ENCODE peak calls at places on chromosomes 4 and X, in four cellular contexts. One of them, this sample, is unnamed.

GRCh38 chrX:18885317-18886004 is 98.5 kb downstream of the PHKA2 start:
- DNase-seq in right lobe of liver: no peak
- DNase-seq in breast epithelium: no peak
- DNase-seq in stomach: no peak
- DNase-seq in this sample: no peak

GRCh38 chr4:74632634-74633033 is 161.7 kb downstream of the BTC start:
- DNase-seq in right lobe of liver: no peak
- DNase-seq in stomach: peak; percentile 66
- DNase-seq in breast epithelium: no peak
- DNase-seq in this sample: no peak

GRCh38 chr4:57405359-57405758 is 295.2 kb upstream of the IGFBP7 start:
- DNase-seq in breast epithelium: no peak
- DNase-seq in stomach: no peak
- DNase-seq in right lobe of liver: no peak
- DNase-seq in this sample: no peak

GRCh38 chr4:55358668-55359067 is 12.6 kb downstream of the SRD5A3 start:
- DNase-seq in right lobe of liver: no peak
- DNase-seq in stomach: no peak
- DNase-seq in breast epithelium: no peak
- DNase-seq in this sample: no peak

GRCh38 chr4:109390369-109390768 is 43.2 kb upstream of the SEC24B start:
- DNase-seq in right lobe of liver: no peak
- DNase-seq in stomach: no peak
- DNase-seq in breast epithelium: no peak
- DNase-seq in this sample: no peak

GRCh38 chr4:73589887-73590801 is 30.1 kb downstream of the RASSF6 start:
- DNase-seq in stomach: no peak
- DNase-seq in right lobe of liver: no peak
- DNase-seq in breast epithelium: no peak
- DNase-seq in this sample: peak; percentile 51

GRCh38 chr4:20506827-20507226 is 193.4 kb upstream of the PACRGL start:
- DNase-seq in stomach: no peak
- DNase-seq in right lobe of liver: no peak
- DNase-seq in breast epithelium: no peak
- DNase-seq in this sample: no peak

GRCh38 chr4:13529130-13529919 is 15.0 kb downstream of the NKX3-2 start:
- DNase-seq in right lobe of liver: no peak
- DNase-seq in stomach: no peak
- DNase-seq in breast epithelium: no peak
- DNase-seq in this sample: peak; percentile 24

GRCh38 chr4:94912606-94913005 is 154.9 kb downstream of the BMPR1B start:
- DNase-seq in breast epithelium: no peak
- DNase-seq in right lobe of liver: no peak
- DNase-seq in stomach: no peak
- DNase-seq in this sample: no peak

GRCh38 chr4:181525641-181526040 is 717.6 kb upstream of the TENM3 start:
- DNase-seq in stomach: no peak
- DNase-seq in breast epithelium: no peak
- DNase-seq in right lobe of liver: no peak
- DNase-seq in this sample: no peak

GRCh38 chr4:31194823-31195222 is 474.7 kb downstream of the PCDH7 start:
- DNase-seq in right lobe of liver: no peak
- DNase-seq in stomach: no peak
- DNase-seq in breast epithelium: no peak
- DNase-seq in this sample: no peak

GRCh38 chr4:146445198-146446150 is 76.3 kb downstream of the SLC10A7 start:
- DNase-seq in right lobe of liver: peak; percentile 87
- DNase-seq in stomach: no peak
- DNase-seq in breast epithelium: no peak
- DNase-seq in this sample: no peak

GRCh38 chr4:88758264-88758663 is 60.6 kb upstream of the NAP1L5 start:
- DNase-seq in stomach: no peak
- DNase-seq in breast epithelium: no peak
- DNase-seq in right lobe of liver: no peak
- DNase-seq in this sample: no peak

GRCh38 chr4:158681630-158682029 is 9.5 kb downstream of the ETFDH start:
- DNase-seq in breast epithelium: no peak
- DNase-seq in stomach: no peak
- DNase-seq in right lobe of liver: no peak
- DNase-seq in this sample: no peak

GRCh38 chr4:139200506-139200905 is 23.5 kb upstream of the ELF2 start:
- DNase-seq in stomach: no peak
- DNase-seq in right lobe of liver: peak; percentile 5
- DNase-seq in breast epithelium: no peak
- DNase-seq in this sample: no peak

GRCh38 chrX:15194136-15194535 is 75.7 kb downstream of the ASB9 start:
- DNase-seq in breast epithelium: no peak
- DNase-seq in right lobe of liver: no peak
- DNase-seq in stomach: no peak
- DNase-seq in this sample: no peak

GRCh38 chr4:80138556-80139538 is 58.5 kb upstream of the PRDM8 start:
- DNase-seq in breast epithelium: no peak
- DNase-seq in right lobe of liver: no peak
- DNase-seq in stomach: no peak
- DNase-seq in this sample: no peak

GRCh38 chr4:184861047-184861446 is 35.3 kb upstream of the ACSL1 start:
- DNase-seq in breast epithelium: no peak
- DNase-seq in stomach: no peak
- DNase-seq in right lobe of liver: no peak
- DNase-seq in this sample: no peak

GRCh38 chr4:38189445-38189844 is 229.2 kb downstream of the PTTG2 start:
- DNase-seq in stomach: no peak
- DNase-seq in right lobe of liver: no peak
- DNase-seq in breast epithelium: no peak
- DNase-seq in this sample: no peak

GRCh38 chrX:97199501-97199900 is 315.8 kb downstream of the RPA4 start:
- DNase-seq in breast epithelium: no peak
- DNase-seq in stomach: no peak
- DNase-seq in right lobe of liver: no peak
- DNase-seq in this sample: no peak

GRCh38 chr4:128386761-128387599 is 99.4 kb upstream of the PGRMC2 start:
- DNase-seq in breast epithelium: peak; percentile 88
- DNase-seq in stomach: peak; percentile 90
- DNase-seq in right lobe of liver: peak; percentile 85
- DNase-seq in this sample: peak; percentile 95

GRCh38 chr4:145979160-145979559 is 40.5 kb upstream of the ZNF827 start:
- DNase-seq in breast epithelium: no peak
- DNase-seq in right lobe of liver: no peak
- DNase-seq in stomach: no peak
- DNase-seq in this sample: no peak

DNA sequence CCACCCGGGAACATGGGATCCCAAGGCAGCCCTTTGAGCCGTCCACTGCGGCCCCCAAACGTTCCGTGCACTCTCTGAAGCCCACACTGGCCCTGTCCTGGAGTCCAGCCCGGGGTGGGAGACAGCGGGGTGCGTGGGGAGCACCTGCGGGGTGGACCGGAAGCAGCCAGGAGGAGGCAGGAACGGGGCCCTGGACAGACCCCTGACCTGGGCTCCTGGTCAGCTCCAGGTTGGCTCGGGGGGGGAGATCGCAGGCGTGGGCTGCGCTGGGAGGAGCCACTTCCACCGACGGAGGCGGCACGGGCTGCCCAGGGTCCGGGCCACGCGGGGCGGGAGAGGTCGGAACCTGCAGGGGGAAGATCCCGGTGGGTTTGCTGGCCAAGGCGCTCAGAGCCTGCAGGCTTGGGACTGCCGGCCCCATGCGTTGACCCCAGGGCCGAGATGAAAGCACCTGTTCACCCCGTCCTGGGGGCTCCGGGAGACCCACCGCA is 5.7 kb upstream of the PLCXD1 start:
- DNase-seq in right lobe of liver: peak; percentile 66
- DNase-seq in stomach: no peak
- DNase-seq in breast epithelium: no peak
- DNase-seq in this sample: peak; percentile 83
- H3K4me3 ChIP-seq in right lobe of liver: peak overlapping the region; percentile 65
- H3K4me3 ChIP-seq in stomach: peak overlapping the region; percentile 56
- H3K4me3 ChIP-seq in breast epithelium: peak overlapping the region; percentile 82
- H3K4me3 ChIP-seq in this sample: peak overlapping the region; percentile 41

DNA sequence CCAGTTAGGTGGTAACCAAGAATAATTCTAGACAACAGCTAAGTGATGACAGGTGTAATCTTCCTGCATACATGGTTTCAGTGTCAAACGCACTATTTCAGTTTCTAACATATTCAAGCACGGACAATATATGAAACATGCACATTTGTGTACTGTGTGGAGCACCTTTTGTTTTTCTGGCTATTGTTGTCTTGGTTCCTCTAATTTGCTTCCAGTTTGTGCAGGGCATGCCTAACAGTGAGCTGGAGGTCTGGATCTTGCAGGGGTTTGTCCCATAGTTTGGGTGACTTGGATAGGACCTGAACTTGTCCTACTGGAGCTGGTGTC is 70.5 kb upstream of the TBC1D9 start:
- DNase-seq in breast epithelium: no peak
- DNase-seq in right lobe of liver: no peak
- DNase-seq in stomach: no peak
- DNase-seq in this sample: no peak
- H3K4me3 ChIP-seq in breast epithelium: no peak overlapping the region
- H3K4me3 ChIP-seq in right lobe of liver: no peak overlapping the region
- H3K4me3 ChIP-seq in stomach: no peak overlapping the region
- H3K4me3 ChIP-seq in this sample: no peak overlapping the region

DNA sequence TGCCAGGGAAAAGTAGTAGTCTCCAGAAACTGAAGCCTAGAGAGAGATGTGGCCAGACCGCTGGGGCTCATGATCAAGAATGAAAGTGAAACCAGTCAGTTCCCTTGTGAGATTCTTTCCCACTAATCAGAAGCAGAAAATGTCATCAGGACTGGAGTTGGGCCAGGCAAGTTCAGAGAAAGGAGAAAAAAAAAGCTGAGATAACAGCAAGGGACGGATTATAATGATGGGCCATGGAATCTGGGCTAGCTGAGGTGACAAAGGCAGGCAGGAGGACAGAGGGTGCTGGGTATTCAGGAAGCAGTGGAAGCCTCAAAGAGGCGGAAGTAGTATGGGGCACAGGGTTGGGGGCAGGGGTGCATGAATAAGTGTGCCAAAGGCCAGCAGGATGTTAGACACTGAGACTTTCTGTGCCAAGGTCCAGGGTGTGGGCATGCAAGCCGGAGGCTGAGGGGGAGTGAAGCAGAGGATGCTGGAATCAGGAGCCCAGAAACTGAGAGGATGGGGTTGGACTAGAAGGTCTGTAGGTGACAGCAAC is 2.5 kb downstream of the CXorf38 start:
- DNase-seq in right lobe of liver: peak; percentile 60
- DNase-seq in breast epithelium: peak; percentile 26
- DNase-seq in stomach: peak; percentile 59
- DNase-seq in this sample: peak; percentile 33
- H3K4me3 ChIP-seq in right lobe of liver: peak overlapping the region; percentile 29
- H3K4me3 ChIP-seq in breast epithelium: peak overlapping the region; percentile 53
- H3K4me3 ChIP-seq in stomach: peak overlapping the region; percentile 32
- H3K4me3 ChIP-seq in this sample: no peak overlapping the region

DNA sequence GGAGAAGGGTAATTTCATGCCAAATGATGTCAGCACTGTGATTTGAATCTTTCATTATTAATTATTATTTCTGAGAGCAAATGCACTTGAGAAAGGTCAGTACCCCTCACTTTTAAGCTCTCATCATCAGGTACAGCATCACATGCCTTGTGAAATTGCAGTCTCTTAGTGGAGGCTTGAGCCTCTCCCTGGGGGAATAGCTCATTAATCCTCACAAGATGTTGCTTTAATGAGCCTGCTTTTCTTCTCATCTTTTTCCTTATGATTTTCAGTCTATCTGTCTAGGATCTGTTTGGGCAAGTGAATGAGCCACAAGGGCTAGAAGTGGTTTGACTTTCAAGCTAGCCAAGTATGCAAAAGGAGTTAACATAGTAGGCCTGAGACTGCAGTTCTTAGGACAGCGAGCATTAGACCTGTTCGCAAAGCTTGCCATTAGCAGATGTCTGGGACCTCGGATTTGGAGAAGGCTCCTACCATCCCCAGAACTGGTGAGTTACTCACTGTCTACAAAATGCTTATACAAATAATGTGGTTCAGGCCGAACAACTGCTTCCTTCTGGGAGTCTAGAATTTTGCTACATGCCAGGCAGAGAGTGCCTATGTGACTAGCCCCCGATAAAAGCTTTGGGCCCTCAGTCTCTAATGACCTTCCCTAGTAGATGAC is 174.5 kb downstream of the IL15 start:
- DNase-seq in right lobe of liver: no peak
- DNase-seq in stomach: no peak
- DNase-seq in breast epithelium: no peak
- DNase-seq in this sample: no peak
- H3K4me3 ChIP-seq in right lobe of liver: no peak overlapping the region
- H3K4me3 ChIP-seq in stomach: no peak overlapping the region
- H3K4me3 ChIP-seq in breast epithelium: no peak overlapping the region
- H3K4me3 ChIP-seq in this sample: no peak overlapping the region

This sample was measured in pancreas.